ENCODE peak calls at places on chromosomes 6 and 20, in eight cellular contexts. One of them, this sample, is unnamed. For H3K9me3, the result is how much of the 10 kb centered on the place peaks cover.

GRCh38 chr6:151647871-151648639 is 154.2 kb downstream of the CCDC170 start:
- DNase-seq in pancreas: no peak
- DNase-seq in astrocyte: no peak
- DNase-seq in heart left ventricle: no peak
- DNase-seq in ovary: no peak
- DNase-seq in HCT116: peak
- DNase-seq in RWPE2: no peak
- DNase-seq in neural progenitor cell: peak
- DNase-seq in this sample: no peak

GRCh38 chr6:39294133-39294532 is 20.1 kb downstream of the KCNK17 start:
- DNase-seq in RWPE2: no peak
- DNase-seq in heart left ventricle: no peak
- DNase-seq in neural progenitor cell: no peak
- DNase-seq in pancreas: no peak
- DNase-seq in astrocyte: no peak
- DNase-seq in HCT116: no peak
- DNase-seq in ovary: no peak
- DNase-seq in this sample: no peak

GRCh38 chr20:33675127-33675954 is 1.1 kb upstream of the NECAB3 start:
- DNase-seq in pancreas: no peak
- DNase-seq in HCT116: no peak
- DNase-seq in neural progenitor cell: no peak
- DNase-seq in ovary: peak
- DNase-seq in RWPE2: peak
- DNase-seq in heart left ventricle: no peak
- DNase-seq in astrocyte: no peak
- DNase-seq in this sample: no peak

GRCh38 chr6:148608211-148608951 is 138.4 kb upstream of the UST start:
- DNase-seq in heart left ventricle: no peak
- DNase-seq in neural progenitor cell: peak
- DNase-seq in ovary: no peak
- DNase-seq in HCT116: peak
- DNase-seq in pancreas: no peak
- DNase-seq in astrocyte: no peak
- DNase-seq in RWPE2: no peak
- DNase-seq in this sample: no peak

GRCh38 chr6:166490671-166491500 is 95.6 kb downstream of the RAMACL start:
- DNase-seq in RWPE2: no peak
- DNase-seq in pancreas: no peak
- DNase-seq in neural progenitor cell: no peak
- DNase-seq in HCT116: no peak
- DNase-seq in ovary: peak
- DNase-seq in astrocyte: peak
- DNase-seq in heart left ventricle: peak
- DNase-seq in this sample: no peak

GRCh38 chr6:142440603-142441293 is 138.9 kb downstream of the ADGRG6 start:
- DNase-seq in RWPE2: no peak
- DNase-seq in ovary: no peak
- DNase-seq in astrocyte: no peak
- DNase-seq in HCT116: no peak
- DNase-seq in neural progenitor cell: peak
- DNase-seq in pancreas: no peak
- DNase-seq in heart left ventricle: no peak
- DNase-seq in this sample: no peak

GRCh38 chr6:151389640-151390275 is 1.6 kb downstream of the ZBTB2 start:
- DNase-seq in astrocyte: peak
- DNase-seq in ovary: peak
- DNase-seq in HCT116: no peak
- DNase-seq in RWPE2: no peak
- DNase-seq in pancreas: no peak
- DNase-seq in heart left ventricle: peak
- DNase-seq in neural progenitor cell: peak
- DNase-seq in this sample: peak

GRCh38 chr20:6698056-6698455 is 69.4 kb upstream of the BMP2 start:
- DNase-seq in ovary: no peak
- DNase-seq in neural progenitor cell: peak
- DNase-seq in heart left ventricle: no peak
- DNase-seq in pancreas: no peak
- DNase-seq in astrocyte: peak
- DNase-seq in HCT116: peak
- DNase-seq in RWPE2: peak
- DNase-seq in this sample: no peak

GRCh38 chr6:109606362-109606761 is 84.6 kb downstream of the AK9 start:
- DNase-seq in pancreas: no peak
- DNase-seq in ovary: no peak
- DNase-seq in neural progenitor cell: no peak
- DNase-seq in astrocyte: no peak
- DNase-seq in HCT116: no peak
- DNase-seq in RWPE2: no peak
- DNase-seq in heart left ventricle: no peak
- DNase-seq in this sample: no peak

GRCh38 chr6:158047120-158047518 is 65.5 kb downstream of the SYNJ2 start:
- DNase-seq in astrocyte: peak
- DNase-seq in ovary: no peak
- DNase-seq in HCT116: no peak
- DNase-seq in heart left ventricle: no peak
- DNase-seq in pancreas: no peak
- DNase-seq in neural progenitor cell: no peak
- DNase-seq in RWPE2: no peak
- DNase-seq in this sample: peak

GRCh38 chr6:90186637-90187361 is 109.8 kb downstream of the BACH2 start:
- DNase-seq in neural progenitor cell: no peak
- DNase-seq in HCT116: no peak
- DNase-seq in pancreas: no peak
- DNase-seq in RWPE2: no peak
- DNase-seq in astrocyte: no peak
- DNase-seq in heart left ventricle: no peak
- DNase-seq in ovary: no peak
- DNase-seq in this sample: no peak

GRCh38 chr6:157531169-157531985 is 150.4 kb downstream of the ZDHHC14 start:
- DNase-seq in pancreas: no peak
- DNase-seq in ovary: no peak
- DNase-seq in HCT116: no peak
- DNase-seq in heart left ventricle: no peak
- DNase-seq in neural progenitor cell: peak
- DNase-seq in astrocyte: no peak
- DNase-seq in RWPE2: no peak
- DNase-seq in this sample: no peak

GRCh38 chr20:23568320-23569011 is at the start of gene CST9L:
- DNase-seq in RWPE2: no peak
- DNase-seq in HCT116: no peak
- DNase-seq in heart left ventricle: no peak
- DNase-seq in astrocyte: no peak
- DNase-seq in ovary: no peak
- DNase-seq in neural progenitor cell: no peak
- DNase-seq in pancreas: no peak
- DNase-seq in this sample: peak

GRCh38 chr6:137216875-137217553 is 2.2 kb downstream of the IFNGR1 start:
- DNase-seq in pancreas: no peak
- DNase-seq in neural progenitor cell: no peak
- DNase-seq in heart left ventricle: peak
- DNase-seq in astrocyte: no peak
- DNase-seq in HCT116: no peak
- DNase-seq in ovary: no peak
- DNase-seq in RWPE2: peak
- DNase-seq in this sample: no peak

GRCh38 chr6:19834858-19835257 is 2.3 kb upstream of the ID4 start:
- DNase-seq in neural progenitor cell: no peak
- DNase-seq in astrocyte: no peak
- DNase-seq in HCT116: no peak
- DNase-seq in ovary: no peak
- DNase-seq in pancreas: no peak
- DNase-seq in heart left ventricle: no peak
- DNase-seq in RWPE2: no peak
- DNase-seq in this sample: no peak

GRCh38 chr20:54144847-54145246 is 28.9 kb downstream of the CYP24A1 start:
- DNase-seq in neural progenitor cell: no peak
- DNase-seq in heart left ventricle: no peak
- DNase-seq in HCT116: no peak
- DNase-seq in ovary: no peak
- DNase-seq in astrocyte: no peak
- DNase-seq in RWPE2: no peak
- DNase-seq in pancreas: no peak
- DNase-seq in this sample: no peak

GRCh38 chr20:18137412-18138265 is at the start of the genes KAT14 and PET117:
- DNase-seq in neural progenitor cell: peak
- DNase-seq in astrocyte: peak
- DNase-seq in pancreas: peak
- DNase-seq in ovary: peak
- DNase-seq in heart left ventricle: peak
- DNase-seq in RWPE2: peak
- DNase-seq in HCT116: peak
- DNase-seq in this sample: peak

GRCh38 chr6:119426619-119427018 is 77.1 kb upstream of the MAN1A1 start:
- DNase-seq in heart left ventricle: no peak
- DNase-seq in astrocyte: peak
- DNase-seq in RWPE2: no peak
- DNase-seq in neural progenitor cell: no peak
- DNase-seq in pancreas: no peak
- DNase-seq in ovary: no peak
- DNase-seq in HCT116: no peak
- DNase-seq in this sample: no peak

GRCh38 chr6:119575721-119576120 is 226.2 kb upstream of the MAN1A1 start:
- DNase-seq in pancreas: no peak
- DNase-seq in HCT116: no peak
- DNase-seq in ovary: no peak
- DNase-seq in astrocyte: peak
- DNase-seq in heart left ventricle: no peak
- DNase-seq in neural progenitor cell: no peak
- DNase-seq in RWPE2: no peak
- DNase-seq in this sample: no peak

DNA sequence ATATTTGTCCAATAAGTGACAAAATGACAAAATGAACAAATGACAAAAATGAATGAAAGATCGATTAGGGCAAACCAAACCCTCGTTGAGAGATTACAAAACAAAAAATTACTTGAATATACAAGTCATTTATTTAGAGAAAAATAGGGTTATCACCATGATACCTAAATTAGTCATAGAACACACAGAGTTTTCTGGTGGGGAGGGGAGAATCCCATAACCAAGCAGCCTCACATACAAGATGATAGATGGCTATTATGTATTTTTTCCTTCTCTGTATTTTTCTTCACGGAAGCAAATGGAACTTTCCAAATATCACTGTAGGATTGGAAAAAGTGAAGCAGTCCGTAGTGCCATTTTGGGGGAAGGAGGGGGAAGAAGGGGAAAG is 28.5 kb upstream of the BMP6 start:
- DNase-seq in heart left ventricle: no peak
- DNase-seq in ovary: no peak
- DNase-seq in astrocyte: no peak
- DNase-seq in HCT116: no peak
- DNase-seq in pancreas: no peak
- DNase-seq in neural progenitor cell: no peak
- DNase-seq in RWPE2: no peak
- DNase-seq in this sample: no peak
- H3K4me3 ChIP-seq in heart left ventricle: no peak
- H3K4me3 ChIP-seq in ovary: no peak
- H3K4me3 ChIP-seq in astrocyte: peak
- H3K4me3 ChIP-seq in HCT116: no peak
- H3K4me3 ChIP-seq in pancreas: no peak
- H3K4me3 ChIP-seq in neural progenitor cell: no peak
- H3K4me3 ChIP-seq in RWPE2: no peak
- H3K4me3 ChIP-seq in this sample: no peak

GRCh38 chr20:25629816-25630499 is 6.1 kb upstream of the NANP start:
- DNase-seq in ovary: no peak
- DNase-seq in heart left ventricle: no peak
- DNase-seq in pancreas: no peak
- DNase-seq in HCT116: no peak
- DNase-seq in RWPE2: no peak
- DNase-seq in neural progenitor cell: no peak
- DNase-seq in astrocyte: peak
- DNase-seq in this sample: no peak

GRCh38 chr20:25637247-25637646 is 13.4 kb upstream of the NANP start:
- DNase-seq in heart left ventricle: no peak
- DNase-seq in HCT116: no peak
- DNase-seq in astrocyte: no peak
- DNase-seq in pancreas: no peak
- DNase-seq in neural progenitor cell: no peak
- DNase-seq in RWPE2: no peak
- DNase-seq in ovary: no peak
- DNase-seq in this sample: no peak

GRCh38 chr20:25632940-25633790 is 9.4 kb upstream of the NANP start:
- DNase-seq in neural progenitor cell: no peak
- DNase-seq in HCT116: no peak
- DNase-seq in heart left ventricle: no peak
- DNase-seq in astrocyte: no peak
- DNase-seq in pancreas: no peak
- DNase-seq in ovary: no peak
- DNase-seq in RWPE2: no peak
- DNase-seq in this sample: no peak
- H3K9me3 ChIP-seq in neural progenitor cell: under half
- H3K9me3 ChIP-seq in HCT116: under half
- H3K9me3 ChIP-seq in heart left ventricle: under half
- H3K9me3 ChIP-seq in astrocyte: under half
- H3K9me3 ChIP-seq in pancreas: under half
- H3K9me3 ChIP-seq in ovary: under half
- H3K9me3 ChIP-seq in RWPE2: under half
- H3K9me3 ChIP-seq in this sample: under half

GRCh38 chr20:61803416-61803902 is 262.2 kb downstream of the TAF4 start:
- DNase-seq in astrocyte: peak
- DNase-seq in pancreas: no peak
- DNase-seq in HCT116: no peak
- DNase-seq in RWPE2: peak
- DNase-seq in neural progenitor cell: peak
- DNase-seq in heart left ventricle: no peak
- DNase-seq in ovary: peak
- DNase-seq in this sample: no peak

GRCh38 chr20:61801857-61802442 is 263.7 kb downstream of the TAF4 start:
- DNase-seq in pancreas: no peak
- DNase-seq in heart left ventricle: no peak
- DNase-seq in astrocyte: no peak
- DNase-seq in RWPE2: no peak
- DNase-seq in neural progenitor cell: no peak
- DNase-seq in ovary: no peak
- DNase-seq in HCT116: no peak
- DNase-seq in this sample: peak

GRCh38 chr20:61801428-61801827 is 264.3 kb downstream of the TAF4 start:
- DNase-seq in astrocyte: no peak
- DNase-seq in RWPE2: no peak
- DNase-seq in neural progenitor cell: no peak
- DNase-seq in ovary: no peak
- DNase-seq in HCT116: no peak
- DNase-seq in heart left ventricle: no peak
- DNase-seq in pancreas: no peak
- DNase-seq in this sample: peak

GRCh38 chr20:61803903-61804804 is 261.5 kb downstream of the TAF4 start:
- DNase-seq in neural progenitor cell: peak
- DNase-seq in RWPE2: peak
- DNase-seq in ovary: peak
- DNase-seq in pancreas: no peak
- DNase-seq in HCT116: no peak
- DNase-seq in heart left ventricle: no peak
- DNase-seq in astrocyte: peak
- DNase-seq in this sample: peak

GRCh38 chr20:61802721-61803311 is 262.9 kb downstream of the TAF4 start:
- DNase-seq in ovary: peak
- DNase-seq in HCT116: no peak
- DNase-seq in heart left ventricle: no peak
- DNase-seq in neural progenitor cell: peak
- DNase-seq in astrocyte: no peak
- DNase-seq in pancreas: no peak
- DNase-seq in RWPE2: peak
- DNase-seq in this sample: peak
- H3K4me3 ChIP-seq in ovary: no peak
- H3K4me3 ChIP-seq in HCT116: no peak
- H3K4me3 ChIP-seq in heart left ventricle: no peak
- H3K4me3 ChIP-seq in neural progenitor cell: no peak
- H3K4me3 ChIP-seq in astrocyte: no peak
- H3K4me3 ChIP-seq in pancreas: no peak
- H3K4me3 ChIP-seq in RWPE2: no peak
- H3K4me3 ChIP-seq in this sample: no peak

GRCh38 chr6:167709196-167709595 is 117.5 kb upstream of the AFDN start:
- DNase-seq in RWPE2: no peak
- DNase-seq in pancreas: no peak
- DNase-seq in astrocyte: no peak
- DNase-seq in heart left ventricle: no peak
- DNase-seq in neural progenitor cell: no peak
- DNase-seq in HCT116: no peak
- DNase-seq in ovary: no peak
- DNase-seq in this sample: no peak
- H3K9me3 ChIP-seq in RWPE2: under half
- H3K9me3 ChIP-seq in pancreas: under half
- H3K9me3 ChIP-seq in astrocyte: under half
- H3K9me3 ChIP-seq in heart left ventricle: under half
- H3K9me3 ChIP-seq in neural progenitor cell: under half
- H3K9me3 ChIP-seq in HCT116: under half
- H3K9me3 ChIP-seq in ovary: under half
- H3K9me3 ChIP-seq in this sample: under half

This sample was measured in aorta.